ENCODE peak calls at places on chromosomes 7 and 10, in nine cellular contexts. One of them, this sample, is unnamed.

GRCh38 chr7:34849163-34849960 is 187.9 kb downstream of the DPY19L1 start:
- DNase-seq in endothelial cell of umbilical vein: peak
- DNase-seq in H1: no peak
- DNase-seq in gastrocnemius medialis: no peak
- DNase-seq in Peyer's patch: no peak
- DNase-seq in A549: peak
- DNase-seq in lower leg skin: no peak
- DNase-seq in GM12878: no peak
- DNase-seq in GM12891: no peak
- DNase-seq in this sample: no peak

GRCh38 chr10:121426307-121426706 is 171.9 kb downstream of the FGFR2 start:
- DNase-seq in endothelial cell of umbilical vein: no peak
- DNase-seq in gastrocnemius medialis: no peak
- DNase-seq in GM12891: no peak
- DNase-seq in A549: peak
- DNase-seq in H1: peak
- DNase-seq in lower leg skin: no peak
- DNase-seq in GM12878: no peak
- DNase-seq in Peyer's patch: no peak
- DNase-seq in this sample: no peak

GRCh38 chr10:88082806-88083596 is 219.6 kb downstream of the PTEN start:
- DNase-seq in GM12891: no peak
- DNase-seq in Peyer's patch: no peak
- DNase-seq in gastrocnemius medialis: no peak
- DNase-seq in endothelial cell of umbilical vein: no peak
- DNase-seq in GM12878: no peak
- DNase-seq in H1: no peak
- DNase-seq in A549: no peak
- DNase-seq in lower leg skin: no peak
- DNase-seq in this sample: no peak

GRCh38 chr7:154953006-154953684 is 49.8 kb downstream of the PAXIP1 start:
- DNase-seq in gastrocnemius medialis: peak
- DNase-seq in lower leg skin: peak
- DNase-seq in H1: peak
- DNase-seq in GM12878: no peak
- DNase-seq in A549: peak
- DNase-seq in GM12891: no peak
- DNase-seq in endothelial cell of umbilical vein: peak
- DNase-seq in Peyer's patch: peak
- DNase-seq in this sample: no peak

GRCh38 chr10:2836921-2837662 is 230.3 kb upstream of the PFKP start:
- DNase-seq in GM12891: no peak
- DNase-seq in GM12878: no peak
- DNase-seq in endothelial cell of umbilical vein: no peak
- DNase-seq in H1: no peak
- DNase-seq in lower leg skin: no peak
- DNase-seq in Peyer's patch: no peak
- DNase-seq in A549: no peak
- DNase-seq in gastrocnemius medialis: no peak
- DNase-seq in this sample: no peak

GRCh38 chr10:73529089-73529832 is 33.4 kb upstream of the PPP3CB start:
- DNase-seq in A549: peak
- DNase-seq in endothelial cell of umbilical vein: peak
- DNase-seq in H1: peak
- DNase-seq in GM12878: peak
- DNase-seq in Peyer's patch: peak
- DNase-seq in lower leg skin: peak
- DNase-seq in GM12891: peak
- DNase-seq in gastrocnemius medialis: peak
- DNase-seq in this sample: peak

GRCh38 chr10:62264702-62265436 is 3.8 kb downstream of the RTKN2 start:
- DNase-seq in GM12878: no peak
- DNase-seq in gastrocnemius medialis: no peak
- DNase-seq in lower leg skin: no peak
- DNase-seq in endothelial cell of umbilical vein: peak
- DNase-seq in A549: peak
- DNase-seq in H1: no peak
- DNase-seq in Peyer's patch: no peak
- DNase-seq in GM12891: no peak
- DNase-seq in this sample: no peak

GRCh38 chr7:47454066-47454950 is 127.6 kb downstream of the TNS3 start:
- DNase-seq in GM12891: no peak
- DNase-seq in gastrocnemius medialis: no peak
- DNase-seq in GM12878: no peak
- DNase-seq in lower leg skin: no peak
- DNase-seq in H1: no peak
- DNase-seq in endothelial cell of umbilical vein: no peak
- DNase-seq in Peyer's patch: peak
- DNase-seq in A549: no peak
- DNase-seq in this sample: no peak

GRCh38 chr7:105224884-105225651 is 163.7 kb downstream of the SRPK2 start:
- DNase-seq in lower leg skin: no peak
- DNase-seq in Peyer's patch: no peak
- DNase-seq in H1: no peak
- DNase-seq in GM12891: no peak
- DNase-seq in A549: peak
- DNase-seq in GM12878: peak
- DNase-seq in gastrocnemius medialis: peak
- DNase-seq in endothelial cell of umbilical vein: peak
- DNase-seq in this sample: no peak

GRCh38 chr7:99788554-99788953 is 4.6 kb upstream of the CYP3A4 start:
- DNase-seq in H1: no peak
- DNase-seq in gastrocnemius medialis: no peak
- DNase-seq in endothelial cell of umbilical vein: no peak
- DNase-seq in GM12878: no peak
- DNase-seq in Peyer's patch: no peak
- DNase-seq in GM12891: no peak
- DNase-seq in A549: no peak
- DNase-seq in lower leg skin: no peak
- DNase-seq in this sample: no peak

GRCh38 chr10:77049896-77050295 is 587.7 kb downstream of the KCNMA1 start:
- DNase-seq in A549: no peak
- DNase-seq in Peyer's patch: no peak
- DNase-seq in GM12878: no peak
- DNase-seq in gastrocnemius medialis: no peak
- DNase-seq in lower leg skin: no peak
- DNase-seq in endothelial cell of umbilical vein: no peak
- DNase-seq in GM12891: no peak
- DNase-seq in H1: peak
- DNase-seq in this sample: no peak

GRCh38 chr7:50704844-50705243 is 77.9 kb downstream of the GRB10 start:
- DNase-seq in gastrocnemius medialis: no peak
- DNase-seq in A549: no peak
- DNase-seq in lower leg skin: no peak
- DNase-seq in endothelial cell of umbilical vein: no peak
- DNase-seq in GM12891: no peak
- DNase-seq in H1: no peak
- DNase-seq in GM12878: no peak
- DNase-seq in Peyer's patch: no peak
- DNase-seq in this sample: no peak

GRCh38 chr7:69804962-69805361 is 206.7 kb downstream of the AUTS2 start:
- DNase-seq in GM12878: no peak
- DNase-seq in A549: no peak
- DNase-seq in endothelial cell of umbilical vein: no peak
- DNase-seq in GM12891: no peak
- DNase-seq in lower leg skin: no peak
- DNase-seq in H1: no peak
- DNase-seq in gastrocnemius medialis: no peak
- DNase-seq in Peyer's patch: no peak
- DNase-seq in this sample: no peak

GRCh38 chr7:81725496-81726117 is 44.2 kb downstream of the HGF start:
- DNase-seq in gastrocnemius medialis: no peak
- DNase-seq in A549: peak
- DNase-seq in GM12878: no peak
- DNase-seq in endothelial cell of umbilical vein: no peak
- DNase-seq in H1: no peak
- DNase-seq in GM12891: no peak
- DNase-seq in Peyer's patch: no peak
- DNase-seq in lower leg skin: no peak
- DNase-seq in this sample: no peak

GRCh38 chr7:66157060-66157459 is 42.4 kb downstream of the CRCP start:
- DNase-seq in GM12891: no peak
- DNase-seq in A549: no peak
- DNase-seq in H1: no peak
- DNase-seq in gastrocnemius medialis: no peak
- DNase-seq in Peyer's patch: no peak
- DNase-seq in lower leg skin: no peak
- DNase-seq in endothelial cell of umbilical vein: no peak
- DNase-seq in GM12878: no peak
- DNase-seq in this sample: no peak

DNA sequence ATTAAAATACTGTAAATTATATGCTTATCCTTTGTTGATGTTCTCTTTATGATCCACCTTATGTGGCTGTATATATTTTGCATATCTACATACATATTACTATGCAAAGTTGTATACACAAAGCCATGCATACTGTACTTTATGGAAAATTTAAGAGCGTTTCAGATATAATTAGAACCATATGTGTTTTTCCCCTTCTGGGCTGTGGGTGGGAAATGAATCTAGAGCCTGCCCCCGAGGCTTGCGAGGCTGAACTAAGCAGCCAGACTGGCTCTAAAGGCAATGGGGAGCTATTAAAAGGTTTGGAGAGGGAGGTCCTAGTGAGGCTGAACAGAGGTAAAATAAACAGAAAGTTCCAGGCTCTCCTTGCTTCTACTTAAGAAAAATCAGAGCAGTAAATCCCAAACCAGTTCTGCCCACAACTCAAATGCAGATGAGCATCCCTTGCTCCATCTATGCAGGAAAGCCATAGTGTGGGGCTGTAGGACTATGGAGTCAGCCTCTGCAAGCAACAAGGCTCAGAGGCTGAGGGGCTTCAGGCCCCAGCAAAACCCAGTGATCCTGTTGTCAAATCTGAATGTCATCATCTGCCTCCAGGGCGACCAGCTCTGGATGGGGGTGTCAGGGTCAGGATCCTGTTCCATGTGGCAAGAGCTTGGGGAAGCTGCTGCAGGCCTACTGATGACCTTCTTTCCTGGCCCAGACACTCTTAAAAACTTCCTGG is 14.1 kb upstream of the DDIT4 start:
- DNase-seq in GM12891: no peak
- DNase-seq in GM12878: no peak
- DNase-seq in endothelial cell of umbilical vein: no peak
- DNase-seq in lower leg skin: no peak
- DNase-seq in gastrocnemius medialis: no peak
- DNase-seq in H1: no peak
- DNase-seq in Peyer's patch: no peak
- DNase-seq in A549: peak
- DNase-seq in this sample: peak
- TF ChIP-seq POLR2A in GM12891: peak
- TF ChIP-seq POLR2A in GM12878: no peak
- TF ChIP-seq POLR2A in endothelial cell of umbilical vein: no peak
- TF ChIP-seq POLR2A in lower leg skin: no peak
- TF ChIP-seq POLR2A in gastrocnemius medialis: no peak
- TF ChIP-seq POLR2A in H1: no peak
- TF ChIP-seq POLR2A in Peyer's patch: no peak
- TF ChIP-seq POLR2A in A549: no peak
- TF ChIP-seq POLR2A in this sample: no peak

GRCh38 chr7:28573751-28574295 is 161.5 kb downstream of the CREB5 start:
- DNase-seq in lower leg skin: no peak
- DNase-seq in A549: no peak
- DNase-seq in Peyer's patch: no peak
- DNase-seq in GM12878: no peak
- DNase-seq in H1: no peak
- DNase-seq in gastrocnemius medialis: no peak
- DNase-seq in GM12891: no peak
- DNase-seq in endothelial cell of umbilical vein: no peak
- DNase-seq in this sample: peak
- TF ChIP-seq POLR2A in lower leg skin: no peak
- TF ChIP-seq POLR2A in A549: no peak
- TF ChIP-seq POLR2A in Peyer's patch: no peak
- TF ChIP-seq POLR2A in GM12878: no peak
- TF ChIP-seq POLR2A in H1: no peak
- TF ChIP-seq POLR2A in gastrocnemius medialis: no peak
- TF ChIP-seq POLR2A in GM12891: peak
- TF ChIP-seq POLR2A in endothelial cell of umbilical vein: no peak
- TF ChIP-seq POLR2A in this sample: no peak

DNA sequence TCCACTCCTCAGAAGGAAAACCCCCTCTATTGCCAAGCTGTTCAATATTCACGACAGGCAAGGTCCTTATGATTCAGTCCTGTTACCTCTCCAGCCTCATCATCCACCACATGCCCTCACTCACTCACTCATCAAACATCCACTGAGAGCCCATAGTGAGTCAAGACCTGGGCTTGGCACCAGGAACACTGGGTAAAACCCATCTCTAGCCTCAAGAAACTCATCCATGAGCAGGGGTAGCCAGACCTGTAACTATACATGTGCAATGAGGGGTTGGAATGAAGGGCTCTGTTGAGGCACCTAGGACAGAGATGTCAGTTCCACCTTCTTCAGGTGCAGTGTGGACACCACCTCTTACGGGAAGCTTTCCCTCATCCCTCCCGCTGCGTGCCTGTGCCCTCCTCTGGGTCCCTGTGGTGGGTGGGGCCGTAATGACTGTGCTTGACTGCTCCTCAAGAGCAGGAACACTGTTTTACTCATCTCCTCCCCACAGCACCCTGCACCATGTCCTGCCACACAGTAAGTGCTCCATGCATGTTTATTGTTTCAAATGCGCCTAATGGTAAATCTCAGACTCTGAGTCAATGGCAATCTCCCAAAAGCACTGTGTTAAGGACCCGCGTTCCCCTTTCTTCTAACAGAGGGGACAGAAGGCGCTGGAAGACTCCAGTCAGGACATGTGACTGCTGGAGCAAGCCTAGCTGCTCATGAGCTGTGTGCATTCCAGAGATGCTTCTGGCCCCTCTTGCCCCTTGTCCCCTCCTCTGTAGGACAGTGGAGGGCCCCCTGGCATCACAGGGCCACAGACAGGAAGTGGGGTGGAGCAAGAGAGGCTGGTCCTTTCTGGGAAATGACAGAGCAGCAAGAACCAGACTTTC is 95.4 kb downstream of the HIPK2 start:
- DNase-seq in endothelial cell of umbilical vein: no peak
- DNase-seq in lower leg skin: no peak
- DNase-seq in A549: peak
- DNase-seq in Peyer's patch: no peak
- DNase-seq in GM12878: no peak
- DNase-seq in GM12891: no peak
- DNase-seq in gastrocnemius medialis: no peak
- DNase-seq in H1: no peak
- DNase-seq in this sample: no peak
- TF ChIP-seq POLR2A in endothelial cell of umbilical vein: no peak
- TF ChIP-seq POLR2A in lower leg skin: no peak
- TF ChIP-seq POLR2A in A549: no peak
- TF ChIP-seq POLR2A in Peyer's patch: no peak
- TF ChIP-seq POLR2A in GM12878: no peak
- TF ChIP-seq POLR2A in GM12891: peak
- TF ChIP-seq POLR2A in gastrocnemius medialis: no peak
- TF ChIP-seq POLR2A in H1: no peak
- TF ChIP-seq POLR2A in this sample: no peak

DNA sequence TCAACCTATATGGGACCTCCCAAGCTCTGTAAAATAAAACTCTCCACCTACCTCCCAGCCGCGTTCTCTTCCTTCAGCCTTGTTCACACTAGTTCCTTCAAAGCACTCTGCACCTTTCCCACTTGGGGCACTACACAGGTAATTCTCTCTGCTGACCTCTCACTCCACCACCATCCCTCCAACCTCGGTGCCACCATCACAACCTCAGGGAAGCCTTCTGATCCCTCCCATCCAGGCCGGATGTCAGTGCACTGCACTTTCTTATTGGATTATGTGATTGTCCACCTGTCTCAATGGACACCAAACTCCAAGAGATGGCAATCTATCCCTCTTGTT is 7.0 kb downstream of the LARP4B start:
- DNase-seq in endothelial cell of umbilical vein: no peak
- DNase-seq in gastrocnemius medialis: no peak
- DNase-seq in GM12891: no peak
- DNase-seq in lower leg skin: no peak
- DNase-seq in H1: no peak
- DNase-seq in A549: no peak
- DNase-seq in Peyer's patch: peak
- DNase-seq in GM12878: no peak
- DNase-seq in this sample: no peak
- TF ChIP-seq POLR2A in endothelial cell of umbilical vein: no peak
- TF ChIP-seq POLR2A in gastrocnemius medialis: no peak
- TF ChIP-seq POLR2A in GM12891: no peak
- TF ChIP-seq POLR2A in lower leg skin: no peak
- TF ChIP-seq POLR2A in H1: no peak
- TF ChIP-seq POLR2A in A549: no peak
- TF ChIP-seq POLR2A in Peyer's patch: no peak
- TF ChIP-seq POLR2A in GM12878: no peak
- TF ChIP-seq POLR2A in this sample: no peak

This sample was measured in prostate gland.